ENCODE peak calls at places on chromosomes 11 and 22, in nine cellular contexts. U, Y, Q, H, R, P, C, L and A are unnamed samples.

GRCh38 chr11:13008625-13009475 is at the start of gene RASSF10:
- DNase-seq in U (no peak), Y (peak), Q (peak), H (peak), R (no peak), P (peak), C (peak), L (no peak), A (no peak)

GRCh38 chr22:45485271-45485670 is 17.4 kb upstream of the FBLN1 start:
- DNase-seq in U (no peak), Y (no peak), Q (no peak), H (no peak), R (no peak), P (no peak), C (no peak), L (no peak), A (no peak)

GRCh38 chr11:71302911-71303310 is 50.5 kb upstream of the SHANK2 start:
- DNase-seq in U (no peak), Y (no peak), Q (no peak), H (no peak), R (no peak), P (no peak), C (no peak), L (no peak), A (no peak)

GRCh38 chr11:55658608-55659007 is 3.4 kb upstream of the OR4C6 start:
- DNase-seq in U (no peak), Y (no peak), Q (no peak), H (no peak), R (no peak), P (no peak), C (no peak), L (no peak), A (no peak)

GRCh38 chr22:46620588-46621242 is 529 bp downstream of the GRAMD4 start:
- DNase-seq in U (no peak), Y (no peak), Q (peak), H (no peak), R (no peak), P (no peak), C (no peak), L (no peak), A (no peak)

GRCh38 chr11:77109236-77110019 is 6.8 kb downstream of the OMP start:
- DNase-seq in U (no peak), Y (no peak), Q (no peak), H (peak), R (no peak), P (no peak), C (no peak), L (no peak), A (no peak)

GRCh38 chr11:35303596-35304392 is 115.6 kb downstream of the SLC1A2 start:
- DNase-seq in U (no peak), Y (peak), Q (peak), H (peak), R (peak), P (no peak), C (no peak), L (no peak), A (no peak)

GRCh38 chr11:36550385-36551115 is 17.3 kb upstream of the RAG1 start:
- DNase-seq in U (no peak), Y (no peak), Q (no peak), H (no peak), R (no peak), P (no peak), C (no peak), L (no peak), A (no peak)

GRCh38 chr22:43995798-43996169 is 28.3 kb upstream of the PARVB start:
- DNase-seq in U (no peak), Y (no peak), Q (no peak), H (no peak), R (no peak), P (no peak), C (no peak), L (no peak), A (no peak)

GRCh38 chr22:35435201-35435712 is 35.3 kb downstream of the MCM5 start:
- DNase-seq in U (no peak), Y (no peak), Q (no peak), H (no peak), R (no peak), P (no peak), C (no peak), L (no peak), A (no peak)

GRCh38 chr11:19472679-19473078 is 231.9 kb upstream of the E2F8 start:
- DNase-seq in U (no peak), Y (no peak), Q (no peak), H (no peak), R (no peak), P (no peak), C (no peak), L (no peak), A (no peak)

GRCh38 chr11:114377612-114378267 is 22.6 kb downstream of the C11orf71 start:
- DNase-seq in U (no peak), Y (no peak), Q (no peak), H (peak), R (peak), P (no peak), C (no peak), L (no peak), A (no peak)

GRCh38 chr11:1227551-1228182 is 4.8 kb downstream of the MUC5B start:
- DNase-seq in U (no peak), Y (no peak), Q (peak), H (no peak), R (no peak), P (no peak), C (no peak), L (no peak), A (no peak)

GRCh38 chr11:20000393-20001134 is 159.7 kb downstream of the DBX1 start:
- DNase-seq in U (no peak), Y (peak), Q (no peak), H (no peak), R (no peak), P (peak), C (no peak), L (no peak), A (no peak)

GRCh38 chr11:111980062-111980461 is 42.9 kb downstream of the DIXDC1 start:
- DNase-seq in U (no peak), Y (no peak), Q (no peak), H (no peak), R (no peak), P (no peak), C (no peak), L (no peak), A (no peak)

GRCh38 chr11:102225689-102226562 is 91.4 kb upstream of the BIRC3 start:
- DNase-seq in U (no peak), Y (no peak), Q (no peak), H (peak), R (peak), P (no peak), C (no peak), L (no peak), A (no peak)

GRCh38 chr11:12871788-12872321 is 137.3 kb upstream of the RASSF10 start:
- DNase-seq in U (no peak), Y (no peak), Q (no peak), H (no peak), R (peak), P (no peak), C (no peak), L (no peak), A (no peak)

GRCh38 chr11:101775033-101775432 is 139.8 kb upstream of the CEP126 start:
- DNase-seq in U (no peak), Y (no peak), Q (no peak), H (no peak), R (no peak), P (no peak), C (no peak), L (no peak), A (no peak)

GRCh38 chr11:130159657-130160459 is at the start of gene ST14:
- DNase-seq in U (no peak), Y (no peak), Q (no peak), H (no peak), R (peak), P (no peak), C (no peak), L (no peak), A (no peak)

GRCh38 chr11:60813324-60813723 is 28.2 kb downstream of the MS4A10 start:
- DNase-seq in U (no peak), Y (no peak), Q (no peak), H (no peak), R (no peak), P (no peak), C (no peak), L (no peak), A (no peak)

GRCh38 chr11:95706974-95707387 is 82.6 kb downstream of the FAM76B start:
- DNase-seq in U (no peak), Y (no peak), Q (no peak), H (no peak), R (no peak), P (no peak), C (no peak), L (no peak), A (no peak)

GRCh38 chr11:132064987-132065620 is 694.7 kb downstream of the NTM start:
- DNase-seq in U (no peak), Y (no peak), Q (no peak), H (peak), R (no peak), P (no peak), C (no peak), L (no peak), A (peak)

GRCh38 chr22:30290318-30290678 is 993 bp upstream of the CASTOR1 start:
- DNase-seq in U (no peak), Y (no peak), Q (no peak), H (no peak), R (no peak), P (no peak), C (no peak), L (no peak), A (no peak)

GRCh38 chr11:28476053-28476452 is 367.9 kb downstream of the METTL15 start:
- DNase-seq in U (no peak), Y (no peak), Q (no peak), H (no peak), R (no peak), P (no peak), C (no peak), L (no peak), A (no peak)

GRCh38 chr11:77065878-77066228 is 918 bp upstream of the CAPN5 start:
- DNase-seq in U (no peak), Y (no peak), Q (peak), H (no peak), R (no peak), P (peak), C (no peak), L (no peak), A (no peak)

GRCh38 chr22:29517215-29517908 is 36.2 kb downstream of the THOC5 start:
- DNase-seq in U (no peak), Y (no peak), Q (no peak), H (no peak), R (peak), P (peak), C (no peak), L (no peak), A (no peak)

GRCh38 chr11:103659138-103659734 is 377.2 kb upstream of the DDI1 start:
- DNase-seq in U (no peak), Y (no peak), Q (no peak), H (peak), R (peak), P (no peak), C (no peak), L (no peak), A (no peak)

GRCh38 chr11:117817213-117818035 is 7.1 kb downstream of the FXYD2 start:
- DNase-seq in U (peak), Y (peak), Q (peak), H (peak), R (peak), P (peak), C (peak), L (peak), A (no peak)

GRCh38 chr11:103842795-103843194 is 193.6 kb upstream of the DDI1 start:
- DNase-seq in U (no peak), Y (no peak), Q (no peak), H (no peak), R (no peak), P (no peak), C (no peak), L (no peak), A (no peak)

GRCh38 chr22:25979968-25980367 is 189.3 kb upstream of the SEZ6L start:
- DNase-seq in U (no peak), Y (no peak), Q (no peak), H (no peak), R (no peak), P (no peak), C (no peak), L (no peak), A (no peak)

GRCh38 chr22:44486538-44486937 is 11.5 kb downstream of the RTL6 start:
- DNase-seq in U (no peak), Y (no peak), Q (no peak), H (peak), R (no peak), P (no peak), C (no peak), L (no peak), A (no peak)

GRCh38 chr11:44901120-44901519 is 49.6 kb downstream of the TP53I11 start:
- DNase-seq in U (no peak), Y (no peak), Q (no peak), H (no peak), R (no peak), P (no peak), C (no peak), L (no peak), A (no peak)

GRCh38 chr11:128476729-128477128 is 110.6 kb downstream of the ETS1 start:
- DNase-seq in U (no peak), Y (no peak), Q (no peak), H (no peak), R (no peak), P (no peak), C (peak), L (peak), A (no peak)

GRCh38 chr11:117633976-117634755 is 162.8 kb downstream of the DSCAML1 start:
- DNase-seq in U (no peak), Y (no peak), Q (peak), H (no peak), R (no peak), P (no peak), C (no peak), L (no peak), A (no peak)

GRCh38 chr11:125376856-125377255 is 119.2 kb downstream of the FEZ1 start:
- DNase-seq in U (no peak), Y (no peak), Q (no peak), H (no peak), R (peak), P (no peak), C (no peak), L (no peak), A (no peak)

GRCh38 chr11:93073508-93074280 is 104.2 kb downstream of the MTNR1B start:
- DNase-seq in U (no peak), Y (no peak), Q (no peak), H (peak), R (no peak), P (no peak), C (no peak), L (no peak), A (no peak)